ENCODE peak calls at places on chromosomes 4 and X, in six cellular contexts. X is H9, W is mesenchymal stem cell, K is trophoblast cell, T is neuronal stem cell, H is H1. Y is an unnamed sample.

GRCh38 chr4:128571747-128572146 is 237.8 kb upstream of the JADE1 start:
- DNase-seq in K (peak; percentile 84), X (no peak), W (peak; percentile 92), T (no peak), H (no peak), Y (peak; percentile 96)

GRCh38 chr4:128906581-128906980 is 97.1 kb downstream of the JADE1 start:
- DNase-seq in T (no peak), K (no peak), X (no peak), H (no peak), W (no peak), Y (no peak)

GRCh38 chrX:104173841-104174240 is 7.6 kb downstream of the FAM199X start:
- DNase-seq in W (no peak), T (no peak), K (no peak), X (no peak), H (no peak), Y (no peak)

GRCh38 chrX:16930392-16930791 is 16.1 kb upstream of the REPS2 start:
- DNase-seq in W (no peak), K (peak; percentile 79), X (no peak), H (no peak), T (no peak), Y (no peak)

GRCh38 chr4:169573889-169574288 is 38.5 kb downstream of the NEK1 start:
- DNase-seq in K (no peak), W (no peak), H (no peak), T (no peak), X (no peak), Y (no peak)

GRCh38 chr4:173008436-173008835 is 160.2 kb upstream of the GALNT7 start:
- DNase-seq in H (no peak), X (no peak), W (no peak), K (no peak), T (no peak), Y (no peak)

GRCh38 chr4:7878323-7878722 is 61.3 kb downstream of the AFAP1 start:
- DNase-seq in H (no peak), X (no peak), T (no peak), W (no peak), K (no peak), Y (no peak)

GRCh38 chr4:105895609-105896460 is 564 bp downstream of the NPNT start:
- DNase-seq in T (peak; percentile 37), W (peak; percentile 46), X (peak; percentile 45), H (peak; percentile 69), K (no peak), Y (no peak)

GRCh38 chrX:108072746-108073145 is 18.6 kb downstream of the PSMD10 start:
- DNase-seq in X (no peak), H (no peak), T (no peak), W (peak; percentile 2), K (no peak), Y (peak; percentile 68)

GRCh38 chrX:74242050-74242449 is 61.9 kb upstream of the ZCCHC13 start:
- DNase-seq in X (no peak), H (no peak), K (no peak), W (peak; percentile 83), T (no peak), Y (peak; percentile 76)

GRCh38 chrX:150967786-150968185 is 15.3 kb upstream of the HMGB3 start:
- DNase-seq in W (no peak), K (peak; percentile 61), T (no peak), H (no peak), X (no peak), Y (no peak)

GRCh38 chr4:40619600-40619999 is 10.1 kb downstream of the RBM47 start:
- DNase-seq in W (no peak), X (no peak), T (no peak), H (no peak), K (no peak), Y (no peak)
- H3K23ac ChIP-seq in W (no peak overlapping the region), X (no peak overlapping the region), T (no peak overlapping the region), H (no peak overlapping the region), K (no peak overlapping the region), Y (no peak overlapping the region)

GRCh38 chr4:81304871-81305270 is 89.8 kb upstream of the PRKG2 start:
- DNase-seq in X (no peak), W (peak; percentile 50), K (no peak), H (no peak), T (no peak), Y (peak; percentile 46)
- H2AFZ ChIP-seq in X (no peak overlapping the region), W (no peak overlapping the region), K (no peak overlapping the region), H (no peak overlapping the region), T (no peak overlapping the region), Y (peak overlapping the region; percentile 50)

GRCh38 chr4:55546633-55547460 is at the start of gene CLOCK:
- DNase-seq in T (peak; percentile 92), X (peak; percentile 86), H (peak; percentile 92), K (peak; percentile 75), W (peak; percentile 92), Y (peak; percentile 85)
- H3K23ac ChIP-seq in T (peak within 1 kb of the TSS; percentile 98), X (no peak within 1 kb of the TSS), H (no peak within 1 kb of the TSS), K (no peak within 1 kb of the TSS), W (no peak within 1 kb of the TSS), Y (peak within 1 kb of the TSS; percentile 92)

GRCh38 chr4:185560316-185560715 is 25.0 kb upstream of the PDLIM3 start:
- DNase-seq in T (no peak), K (no peak), W (no peak), X (no peak), H (no peak), Y (no peak)
- H2AFZ ChIP-seq in T (peak overlapping the region; percentile 36), K (no peak overlapping the region), W (no peak overlapping the region), X (no peak overlapping the region), H (peak overlapping the region; percentile 2), Y (peak overlapping the region; percentile 25)

DNA sequence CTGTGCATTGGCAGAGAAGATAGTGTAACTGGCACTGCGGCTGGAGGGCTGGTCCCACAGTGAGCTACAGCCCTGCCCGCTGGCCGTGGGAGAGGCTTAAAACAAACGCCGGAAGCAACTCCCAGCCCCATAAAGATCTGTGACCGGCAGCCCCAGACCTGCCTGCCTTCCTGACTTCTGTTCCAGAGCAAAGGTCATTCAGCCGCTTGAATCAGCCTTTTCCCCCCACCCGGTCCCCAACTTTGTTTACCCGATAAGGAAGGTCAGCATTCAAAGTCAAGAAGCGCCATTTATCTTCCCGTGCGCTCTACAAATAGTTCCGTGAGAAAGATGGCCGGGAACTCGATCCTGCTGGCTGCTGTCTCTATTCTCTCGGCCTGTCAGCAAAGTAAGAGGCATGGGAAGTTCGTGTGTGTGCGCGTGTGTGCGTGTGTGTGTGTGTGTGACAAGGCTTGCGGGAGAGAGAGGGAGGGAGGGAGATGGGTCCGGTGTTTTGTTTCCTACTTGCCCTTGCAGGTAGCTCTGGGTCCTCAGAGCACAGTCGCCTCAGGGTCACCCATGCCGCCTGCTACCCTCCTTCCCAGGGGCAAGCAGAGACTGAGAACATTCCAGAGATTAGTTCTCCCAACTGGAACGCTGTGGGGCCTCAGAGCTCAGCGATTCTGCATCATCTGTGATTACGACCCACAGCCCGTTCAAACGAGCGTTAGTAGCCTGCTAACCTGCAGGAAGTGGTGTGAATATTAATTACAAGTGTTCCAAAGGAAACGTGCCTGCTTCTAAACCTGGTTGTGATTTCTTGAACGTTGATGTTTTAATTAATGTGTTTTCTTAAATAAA is at the start of gene MGST2:
- DNase-seq in H (peak; percentile 66), T (peak; percentile 64), X (peak; percentile 68), K (peak; percentile 73), W (peak; percentile 93), Y (peak; percentile 79)
- H3K23ac ChIP-seq in H (no peak within 1 kb of the TSS), T (peak within 1 kb of the TSS; percentile 30), X (no peak within 1 kb of the TSS), K (no peak within 1 kb of the TSS), W (no peak within 1 kb of the TSS), Y (peak within 1 kb of the TSS; percentile 75)

Y was measured in IMR-90.